ENCODE peak calls at places on chromosomes 7 and 10, in eight cellular contexts. R, N, Y, B, G, T, X and A are unnamed samples.

GRCh38 chr10:87991946-87992345 is 128.5 kb downstream of the PTEN start:
- DNase-seq in R (no peak), N (peak), Y (no peak), B (no peak), G (peak), T (no peak), X (no peak), A (no peak)

GRCh38 chr7:32073533-32073932 is 3.3 kb upstream of the PDE1C start:
- DNase-seq in R (no peak), N (peak), Y (no peak), B (no peak), G (no peak), T (no peak), X (no peak), A (no peak)

GRCh38 chr10:5581670-5582566 is 57.2 kb downstream of the CALML3 start:
- DNase-seq in R (no peak), N (no peak), Y (no peak), B (no peak), G (no peak), T (no peak), X (no peak), A (no peak)

GRCh38 chr10:13222151-13222550 is 12.0 kb downstream of the UCMA start:
- DNase-seq in R (no peak), N (no peak), Y (no peak), B (no peak), G (no peak), T (no peak), X (no peak), A (no peak)

GRCh38 chr10:22816298-22816653 is 101.9 kb upstream of the PIP4K2A start:
- DNase-seq in R (peak), N (peak), Y (no peak), B (no peak), G (peak), T (peak), X (no peak), A (no peak)

GRCh38 chr10:133076274-133077038 is 11.3 kb upstream of the ADGRA1 start:
- DNase-seq in R (no peak), N (no peak), Y (no peak), B (no peak), G (no peak), T (no peak), X (no peak), A (no peak)

GRCh38 chr7:131897016-131897789 is 340.8 kb upstream of the PODXL start:
- DNase-seq in R (no peak), N (peak), Y (no peak), B (no peak), G (peak), T (peak), X (no peak), A (no peak)

GRCh38 chr7:25950488-25951413 is 201.2 kb upstream of the NFE2L3 start:
- DNase-seq in R (peak), N (peak), Y (peak), B (peak), G (peak), T (peak), X (peak), A (no peak)

GRCh38 chr10:533611-534566 is 155.6 kb downstream of the DIP2C start:
- DNase-seq in R (no peak), N (no peak), Y (no peak), B (no peak), G (no peak), T (no peak), X (no peak), A (no peak)

GRCh38 chr10:110420401-110421193 is 77.1 kb upstream of the DUSP5 start:
- DNase-seq in R (no peak), N (peak), Y (no peak), B (no peak), G (no peak), T (peak), X (peak), A (no peak)

GRCh38 chr7:22647451-22648257 is 79.3 kb upstream of the IL6 start:
- DNase-seq in R (no peak), N (peak), Y (no peak), B (no peak), G (peak), T (peak), X (no peak), A (no peak)

GRCh38 chr10:43698156-43698555 is 49.5 kb upstream of the ZNF32 start:
- DNase-seq in R (no peak), N (no peak), Y (no peak), B (no peak), G (no peak), T (no peak), X (no peak), A (no peak)

GRCh38 chr10:111122127-111122526 is 45.3 kb downstream of the ADRA2A start:
- DNase-seq in R (no peak), N (no peak), Y (no peak), B (no peak), G (no peak), T (no peak), X (no peak), A (no peak)

GRCh38 chr7:99257675-99258074 is 15.0 kb upstream of the MYH16 start:
- DNase-seq in R (no peak), N (no peak), Y (no peak), B (no peak), G (no peak), T (no peak), X (no peak), A (no peak)